ENCODE peak calls at places on chromosomes 12 and 14, in four cellular contexts. Y is progenitor cell of endocrine pancreas, U is A172, L is amniotic stem cell. O is an unnamed sample.

GRCh38 chr12:66861157-66861750 is 182.4 kb upstream of the GRIP1 start:
- DNase-seq in L (peak), U (peak), Y (peak), O (peak)

GRCh38 chr12:92436847-92437246 is 265.9 kb upstream of the PLEKHG7 start:
- DNase-seq in U (no peak), Y (no peak), L (no peak), O (no peak)

GRCh38 chr12:128510527-128510926 is 243.6 kb downstream of the TMEM132C start:
- DNase-seq in U (no peak), L (no peak), Y (no peak), O (no peak)

GRCh38 chr14:100838493-100839440 is 12.8 kb downstream of the MEG3 start:
- DNase-seq in Y (no peak), U (no peak), L (no peak), O (no peak)

GRCh38 chr12:124053855-124054254 is 80.8 kb downstream of the ZNF664 start:
- DNase-seq in Y (no peak), L (peak), U (no peak), O (no peak)

GRCh38 chr14:61749264-61749663 is 13.0 kb upstream of the SNAPC1 start:
- DNase-seq in L (no peak), U (no peak), Y (no peak), O (no peak)

GRCh38 chr14:103031956-103032355 is 25.4 kb downstream of the CDC42BPB start:
- DNase-seq in U (no peak), L (no peak), Y (no peak), O (no peak)

GRCh38 chr12:108724054-108724889 is 7.0 kb downstream of the CORO1C start:
- DNase-seq in L (no peak), Y (no peak), U (peak), O (no peak)

GRCh38 chr12:129163461-129163860 is 310.2 kb downstream of the GLT1D1 start:
- DNase-seq in U (no peak), Y (no peak), L (no peak), O (no peak)

GRCh38 chr12:50637870-50638481 is 125.9 kb upstream of the ATF1 start:
- DNase-seq in Y (no peak), U (peak), L (peak), O (no peak)

GRCh38 chr14:77458249-77458950 is 507 bp downstream of the AHSA1 start:
- DNase-seq in U (peak), Y (no peak), L (no peak), O (peak)

GRCh38 chr12:50665609-50666008 is 98.3 kb upstream of the ATF1 start:
- DNase-seq in U (no peak), Y (no peak), L (no peak), O (no peak)

GRCh38 chr14:68968051-68968450 is 11.1 kb downstream of the ACTN1 start:
- DNase-seq in U (no peak), Y (no peak), L (no peak), O (no peak)

GRCh38 chr12:71503579-71504470 is 64.2 kb downstream of the LGR5 start:
- DNase-seq in Y (no peak), U (no peak), L (no peak), O (no peak)

GRCh38 chr14:105303949-105304348 is 3.1 kb upstream of the BRF1 start:
- DNase-seq in U (no peak), Y (no peak), L (no peak), O (peak)

GRCh38 chr14:54106802-54107377 is 150.3 kb upstream of the BMP4 start:
- DNase-seq in U (peak), Y (no peak), L (no peak), O (no peak)

GRCh38 chr14:57403521-57403864 is 13.1 kb downstream of the NAA30 start:
- DNase-seq in L (no peak), Y (no peak), U (no peak), O (no peak)

GRCh38 chr12:80166751-80167150 is 67.4 kb downstream of the OTOGL start:
- DNase-seq in Y (no peak), U (no peak), L (no peak), O (no peak)